ENCODE peak calls at places on chromosomes 3 and 15, in seven cellular contexts. A is osteoblast, O is right cardiac atrium, M is transverse colon, E is MM.1S, L is upper lobe of left lung, C is right atrium auricular region. K is an unnamed sample.
A peak's percentile ranks its signal among the peaks of the same experiment; 100 is the strongest.

GRCh38 chr3:89145995-89146394 is 38.6 kb downstream of the EPHA3 start:
- DNase-seq in A (peak; percentile 42), L (no peak), C (no peak), M (no peak), O (no peak), E (no peak), K (no peak)

GRCh38 chr3:196192036-196193001 is 18.9 kb downstream of the ZDHHC19 start:
- DNase-seq in L (no peak), A (peak; percentile 77), E (no peak), C (no peak), O (peak; percentile 69), M (peak; percentile 56), K (no peak)

GRCh38 chr3:33218446-33219174 is at the start of gene SUSD5:
- DNase-seq in A (peak; percentile 81), E (no peak), M (no peak), C (no peak), O (peak; percentile 57), L (peak; percentile 87), K (peak; percentile 72)

GRCh38 chr3:19645093-19645492 is 288.9 kb downstream of the EFHB start:
- DNase-seq in A (no peak), E (peak; percentile 85), M (no peak), L (no peak), C (no peak), O (no peak), K (no peak)

GRCh38 chr15:28123408-28124023 is 24.4 kb upstream of the OCA2 start:
- DNase-seq in M (peak; percentile 75), O (peak; percentile 85), E (peak; percentile 74), L (no peak), C (peak; percentile 72), A (peak; percentile 91), K (peak; percentile 73)

GRCh38 chr15:56366211-56366610 is 985 bp downstream of the TEX9 start:
- DNase-seq in O (no peak), A (peak; percentile 23), E (peak; percentile 33), M (no peak), C (no peak), L (no peak), K (no peak)

GRCh38 chr3:142053244-142053643 is 96.1 kb downstream of the TFDP2 start:
- DNase-seq in M (no peak), O (no peak), L (no peak), A (no peak), C (no peak), E (no peak), K (no peak)

GRCh38 chr3:168820748-168821445 is 725.2 kb upstream of the GOLIM4 start:
- DNase-seq in L (no peak), E (no peak), O (no peak), A (no peak), M (no peak), C (no peak), K (no peak)

GRCh38 chr15:69395460-69395859 is 18.7 kb upstream of the KIF23 start:
- DNase-seq in L (no peak), C (peak; percentile 5), A (no peak), O (no peak), M (no peak), E (no peak), K (peak; percentile 11)

GRCh38 chr15:91922701-91923279 is 69.3 kb downstream of the SLCO3A1 start:
- DNase-seq in E (no peak), C (no peak), A (no peak), M (no peak), L (no peak), O (no peak), K (no peak)

GRCh38 chr3:46835486-46835885 is 27.8 kb downstream of the MYL3 start:
- DNase-seq in O (no peak), E (no peak), L (no peak), C (no peak), M (no peak), A (no peak), K (no peak)

GRCh38 chr15:59751552-59752413 is 62.7 kb upstream of the BNIP2 start:
- DNase-seq in M (no peak), A (peak; percentile 21), E (peak; percentile 53), L (no peak), C (no peak), O (no peak), K (no peak)

GRCh38 chr3:59240856-59241255 is 191.0 kb upstream of the CFAP20DC start:
- DNase-seq in O (no peak), E (no peak), A (no peak), L (no peak), C (no peak), M (no peak), K (no peak)

GRCh38 chr3:28347374-28348285 is 891 bp upstream of the ZCWPW2 start:
- DNase-seq in O (no peak), C (no peak), M (no peak), A (no peak), E (no peak), L (no peak), K (no peak)

GRCh38 chr3:108119398-108120109 is 28.7 kb upstream of the CD47 start:
- DNase-seq in L (no peak), C (no peak), O (no peak), E (no peak), A (no peak), M (no peak), K (no peak)

GRCh38 chr3:146308222-146308621 is 57.3 kb upstream of the PLSCR4 start:
- DNase-seq in M (no peak), O (no peak), L (no peak), C (no peak), A (peak; percentile 69), E (no peak), K (no peak)

GRCh38 chr3:37741644-37742043 is 120.0 kb upstream of the CTDSPL start:
- DNase-seq in M (peak; percentile 47), C (peak; percentile 65), E (no peak), L (peak; percentile 2), O (peak; percentile 75), A (peak; percentile 77), K (peak; percentile 81)

GRCh38 chr3:158631986-158632385 is 12.3 kb upstream of the GFM1 start:
- DNase-seq in L (no peak), A (no peak), E (no peak), M (no peak), C (no peak), O (no peak), K (no peak)

GRCh38 chr15:83287541-83288027 is 3.1 kb upstream of the BNC1 start:
- DNase-seq in M (no peak), L (no peak), O (no peak), E (no peak), C (no peak), A (peak; percentile 97), K (no peak)
- H3K27ac ChIP-seq in M (no peak overlapping the region), L (no peak overlapping the region), O (no peak overlapping the region), E (no peak overlapping the region), C (no peak overlapping the region), A (peak overlapping the region; percentile 91), K (no peak overlapping the region)

GRCh38 chr3:184145120-184145524 is 10.0 kb downstream of the EIF2B5 start:
- DNase-seq in C (no peak), M (peak; percentile 66), A (peak; percentile 48), O (peak; percentile 87), E (peak; percentile 50), L (no peak), K (peak; percentile 66)

GRCh38 chr3:184145881-184146280 is 9.3 kb upstream of the DVL3 start:
- DNase-seq in A (no peak), M (no peak), C (no peak), O (no peak), E (no peak), L (no peak), K (no peak)

GRCh38 chr3:184143327-184143726 is 8.2 kb downstream of the EIF2B5 start:
- DNase-seq in A (peak; percentile 34), E (no peak), M (no peak), C (no peak), O (no peak), L (no peak), K (no peak)

GRCh38 chr3:184142199-184142598 is 7.0 kb downstream of the EIF2B5 start:
- DNase-seq in M (no peak), L (no peak), A (no peak), C (no peak), O (no peak), E (no peak), K (no peak)

DNA sequence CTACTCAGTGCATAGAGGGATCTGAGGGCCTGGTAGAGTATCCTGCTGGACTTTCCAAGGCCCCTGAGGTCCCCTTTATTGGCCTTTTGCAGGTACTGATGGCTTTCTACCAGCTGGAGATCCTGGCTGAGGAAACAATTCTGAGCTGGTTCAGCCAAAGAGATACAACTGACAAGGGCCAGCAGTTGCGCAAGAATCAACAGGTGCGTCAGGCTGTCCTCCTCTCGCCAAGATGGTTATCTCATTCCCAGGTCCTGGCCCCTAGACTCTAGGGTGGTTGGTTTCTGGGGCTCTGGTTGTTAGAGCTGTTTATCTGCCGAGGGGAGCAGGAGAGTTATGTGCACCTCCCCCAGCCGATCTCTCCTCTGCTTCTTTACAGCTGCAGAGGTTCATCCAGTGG is 9.3 kb downstream of the EIF2B5 start:
- DNase-seq in C (no peak), E (no peak), O (no peak), L (no peak), M (no peak), A (no peak), K (no peak)
- H3K4me3 ChIP-seq in C (no peak overlapping the region), E (no peak overlapping the region), O (no peak overlapping the region), L (no peak overlapping the region), M (no peak overlapping the region), A (no peak overlapping the region), K (no peak overlapping the region)

GRCh38 chr3:188380722-188381121 is 226.8 kb downstream of the LPP start:
- DNase-seq in C (no peak), L (no peak), E (no peak), M (no peak), O (no peak), A (peak; percentile 10), K (no peak)
- H3K4me1 ChIP-seq in C (no peaks in the 10 kb centered on the region), L (peaks cover 6% of the 10 kb centered on the region), E (no peaks in the 10 kb centered on the region), M (peaks cover 39% of the 10 kb centered on the region), O (no peaks in the 10 kb centered on the region), A (peaks cover 6% of the 10 kb centered on the region), K (peaks cover 10% of the 10 kb centered on the region)

GRCh38 chr3:110708166-110708565 is 363.4 kb upstream of the NECTIN3 start:
- DNase-seq in A (no peak), C (no peak), M (no peak), O (no peak), L (no peak), E (no peak), K (no peak)

GRCh38 chr3:110710605-110711004 is 361.0 kb upstream of the NECTIN3 start:
- DNase-seq in O (no peak), C (no peak), A (no peak), M (no peak), L (no peak), E (no peak), K (no peak)

GRCh38 chr3:110711130-110711832 is 360.3 kb upstream of the NECTIN3 start:
- DNase-seq in M (no peak), L (no peak), A (no peak), O (no peak), C (no peak), E (no peak), K (no peak)

GRCh38 chr3:110710156-110710555 is 361.5 kb upstream of the NECTIN3 start:
- DNase-seq in M (no peak), L (no peak), O (no peak), E (no peak), C (no peak), A (no peak), K (no peak)

DNA sequence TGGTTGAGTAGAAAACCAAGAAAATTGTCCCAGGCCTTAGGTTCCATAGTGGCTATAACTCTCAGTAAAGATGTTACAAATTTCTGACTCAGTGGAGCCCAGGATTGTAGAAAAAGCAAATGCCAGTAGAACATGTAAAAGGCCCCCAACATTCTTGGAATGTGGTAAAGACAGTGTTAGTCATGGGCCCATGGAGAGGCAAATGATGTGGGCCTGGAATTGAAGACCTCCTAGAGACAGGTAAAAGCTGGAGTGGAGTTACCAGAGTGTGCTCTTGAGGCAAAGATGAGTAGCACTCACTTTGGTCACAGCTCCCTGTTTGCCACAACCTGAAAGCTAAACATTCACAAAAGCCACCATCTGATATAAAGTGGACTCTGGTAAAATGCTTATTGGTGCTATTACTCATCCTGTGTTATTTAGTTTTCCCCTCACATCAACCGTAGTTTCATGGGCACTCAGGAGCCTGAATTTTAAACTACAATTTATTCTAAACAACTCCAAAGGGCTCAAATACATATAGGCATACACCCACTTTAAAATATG is 359.7 kb upstream of the NECTIN3 start:
- DNase-seq in C (no peak), M (no peak), E (peak; percentile 46), O (no peak), L (no peak), A (no peak), K (no peak)
- H3K27ac ChIP-seq in C (no peak overlapping the region), M (no peak overlapping the region), E (peak overlapping the region; percentile 66), O (no peak overlapping the region), L (no peak overlapping the region), A (no peak overlapping the region), K (no peak overlapping the region)

K was measured in upper lobe of right lung.